ENCODE peak calls at places on chromosomes 2 and 18, in five cellular contexts. B, L, X, V and F are unnamed samples.

GRCh38 chr2:29951561-29951960 is 30.2 kb upstream of the ALK start:
- DNase-seq in B (no peak), L (no peak), X (no peak), V (no peak), F (no peak)

GRCh38 chr2:171268230-171268629 is 107.5 kb upstream of the TLK1 start:
- DNase-seq in B (no peak), L (no peak), X (no peak), V (no peak), F (no peak)

GRCh38 chr2:17793803-17794349 is 22.4 kb upstream of the MSGN1 start:
- DNase-seq in B (no peak), L (no peak), X (no peak), V (no peak), F (no peak)

GRCh38 chr2:3341336-3341735 is 36.3 kb downstream of the EIPR1 start:
- DNase-seq in B (no peak), L (no peak), X (no peak), V (no peak), F (no peak)

GRCh38 chr2:108998911-108999310 is 9.9 kb upstream of the EDAR start:
- DNase-seq in B (no peak), L (no peak), X (no peak), V (no peak), F (no peak)

GRCh38 chr2:110664135-110664534 is 13.7 kb downstream of the BUB1 start:
- DNase-seq in B (peak; percentile 43), L (no peak), X (no peak), V (no peak), F (no peak)

GRCh38 chr2:219021591-219021990 is 19.7 kb downstream of the CFAP65 start:
- DNase-seq in B (no peak), L (no peak), X (no peak), V (no peak), F (no peak)

GRCh38 chr18:44777429-44778192 is 96.9 kb downstream of the SETBP1 start:
- DNase-seq in B (no peak), L (no peak), X (no peak), V (no peak), F (no peak)

GRCh38 chr18:79167526-79168190 is 98.5 kb downstream of the ATP9B start:
- DNase-seq in B (no peak), L (no peak), X (no peak), V (no peak), F (no peak)

GRCh38 chr2:241852116-241852980 is 6.3 kb downstream of the PDCD1 start:
- DNase-seq in B (no peak), L (no peak), X (no peak), V (no peak), F (peak; percentile 21)

DNA sequence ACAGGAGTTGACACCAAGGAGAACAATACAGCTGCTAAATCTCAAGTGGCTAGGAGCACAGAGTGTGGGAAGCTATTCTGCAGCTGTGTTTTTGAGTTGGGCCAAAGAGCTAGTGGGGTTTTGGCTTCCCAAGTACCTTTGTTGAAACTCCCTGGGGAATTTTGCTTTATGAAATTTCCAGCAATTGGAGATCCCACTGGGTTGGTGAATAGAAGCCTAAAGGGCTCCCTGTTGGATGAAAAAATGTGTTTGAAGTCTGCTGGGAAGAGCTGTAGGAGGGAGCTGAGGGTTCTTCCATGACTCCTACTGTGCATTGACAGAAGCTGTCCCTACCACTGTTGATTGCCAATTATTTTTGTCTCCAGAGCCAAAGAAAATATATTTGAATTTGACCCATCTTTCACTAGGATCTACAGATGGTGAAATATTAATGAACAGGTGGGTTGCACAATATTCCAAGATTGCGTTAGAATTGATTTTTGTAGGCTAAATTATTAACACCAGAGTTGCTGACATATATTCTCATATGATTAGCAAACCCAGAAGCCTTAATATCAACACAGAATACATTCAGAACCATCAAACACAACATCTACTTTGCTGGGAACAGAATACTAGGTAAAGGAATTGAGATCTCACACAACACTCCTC is 95.4 kb upstream of the CYP1B1 start:
- DNase-seq in B (no peak), L (no peak), X (no peak), V (no peak), F (no peak)
- TF ChIP-seq TAF1 in B (no peak), L (no peak), X (no peak), V (no peak), F (no peak)

GRCh38 chr2:102547462-102547861 is 71.9 kb upstream of the SLC9A2 start:
- DNase-seq in B (no peak), L (no peak), X (no peak), V (no peak), F (no peak)
- TF ChIP-seq POLR2A in B (no peak), L (no peak), X (no peak), V (no peak), F (no peak)

GRCh38 chr2:24313744-24314632 is 46.3 kb downstream of the ITSN2 start:
- DNase-seq in B (no peak), L (no peak), X (no peak), V (no peak), F (no peak)
- TF ChIP-seq TAF1 in B (no peak), L (no peak), X (no peak), V (no peak), F (no peak)

GRCh38 chr18:48974304-48975220 is 23.8 kb upstream of the SMAD7 start:
- DNase-seq in B (no peak), L (no peak), X (no peak), V (no peak), F (no peak)

GRCh38 chr18:48975817-48976649 is 25.3 kb upstream of the SMAD7 start:
- DNase-seq in B (no peak), L (no peak), X (peak; percentile 77), V (peak; percentile 81), F (peak; percentile 79)

GRCh38 chr18:48973731-48974130 is 23.0 kb upstream of the SMAD7 start:
- DNase-seq in B (no peak), L (no peak), X (no peak), V (no peak), F (no peak)

GRCh38 chr18:48977914-48978313 is 27.1 kb upstream of the SMAD7 start:
- DNase-seq in B (no peak), L (no peak), X (no peak), V (no peak), F (no peak)

GRCh38 chr18:48975221-48975816 is 24.6 kb upstream of the SMAD7 start:
- DNase-seq in B (no peak), L (no peak), X (no peak), V (no peak), F (no peak)
- TF ChIP-seq POLR2A in B (no peak), L (no peak), X (no peak), V (no peak), F (no peak)

DNA sequence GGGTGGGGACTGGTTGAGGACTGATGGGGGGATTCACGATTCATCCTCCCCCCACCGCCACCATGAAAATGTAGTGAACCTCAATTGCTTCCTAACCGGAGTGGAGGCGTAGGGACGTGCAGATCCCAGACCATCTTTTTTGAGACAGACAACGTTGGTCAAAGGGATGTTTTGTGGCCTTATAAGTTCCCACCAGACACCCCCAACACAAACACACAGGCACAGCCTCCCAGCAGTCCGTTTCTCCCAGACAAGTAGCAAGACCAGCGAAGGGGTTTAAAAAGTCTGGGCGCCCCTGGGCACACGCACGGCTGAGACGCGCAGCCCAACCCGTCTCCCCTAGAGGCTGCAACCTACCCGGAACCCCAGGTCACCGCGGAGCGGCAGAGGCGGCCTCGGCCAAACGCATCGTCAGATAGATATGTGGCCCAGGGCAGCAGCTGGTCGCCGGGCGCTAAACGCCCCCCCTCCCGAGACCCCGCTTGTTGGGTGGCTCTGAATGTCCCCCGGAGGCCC is 1.3 kb downstream of the GBX2 start:
- DNase-seq in B (no peak), L (no peak), X (no peak), V (no peak), F (no peak)
- TF ChIP-seq TAF1 in B (no peak), L (no peak), X (no peak), V (no peak), F (no peak)

GRCh38 chr2:54558188-54558975 is 102.3 kb downstream of the SPTBN1 start:
- DNase-seq in B (peak; percentile 78), L (peak; percentile 71), X (no peak), V (peak; percentile 76), F (no peak)

GRCh38 chr2:54556659-54557121 is 100.6 kb downstream of the SPTBN1 start:
- DNase-seq in B (no peak), L (no peak), X (no peak), V (no peak), F (no peak)

GRCh38 chr2:54558976-54559410 is 102.9 kb downstream of the SPTBN1 start:
- DNase-seq in B (no peak), L (no peak), X (no peak), V (peak; percentile 39), F (no peak)

GRCh38 chr2:54557211-54557600 is 101.1 kb downstream of the SPTBN1 start:
- DNase-seq in B (no peak), L (no peak), X (no peak), V (no peak), F (no peak)

DNA sequence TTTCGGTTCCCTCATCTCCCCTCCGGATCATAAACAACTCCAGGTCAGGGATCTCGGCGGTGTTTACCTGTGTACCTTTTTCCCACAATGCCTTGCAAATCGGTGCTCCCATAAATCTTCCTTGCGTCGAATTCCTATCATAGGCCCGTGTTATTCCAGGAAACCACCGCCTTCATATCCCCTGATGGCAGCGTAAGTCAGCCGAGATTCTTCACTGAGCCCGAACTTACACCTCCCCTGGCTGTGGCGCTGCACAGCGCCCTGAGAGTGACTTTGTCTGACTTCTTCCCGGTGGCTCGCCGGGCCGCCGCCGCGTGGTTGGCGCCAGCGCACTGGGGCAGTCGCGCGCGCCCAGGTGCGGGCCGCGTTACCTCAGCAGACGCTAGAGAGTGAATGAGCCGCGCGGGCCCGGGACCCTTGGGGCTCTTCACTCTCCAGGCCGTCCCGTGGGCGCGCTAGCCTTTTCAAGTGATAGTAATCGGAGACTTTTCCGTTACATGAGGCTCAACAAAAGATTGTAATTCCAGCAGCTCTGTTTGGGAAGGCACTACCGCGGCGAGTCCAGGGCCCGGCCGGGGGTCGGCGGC is 101.6 kb downstream of the SPTBN1 start:
- DNase-seq in B (peak; percentile 74), L (no peak), X (no peak), V (peak; percentile 58), F (no peak)
- TF ChIP-seq POLR2A in B (peak; percentile 78), L (no peak), X (peak; percentile 25), V (peak; percentile 59), F (no peak)

GRCh38 chr2:168545439-168546082 is 89.5 kb downstream of the CERS6 start:
- DNase-seq in B (no peak), L (peak; percentile 17), X (no peak), V (no peak), F (no peak)
- TF ChIP-seq TAF1 in B (no peak), L (no peak), X (no peak), V (no peak), F (no peak)

GRCh38 chr18:46917108-46917807 is at the start of the genes KATNAL2 and PIAS2:
- DNase-seq in B (peak; percentile 24), L (peak; percentile 21), X (peak; percentile 76), V (peak; percentile 77), F (peak; percentile 75)
- TF ChIP-seq POLR2A in B (peak; percentile 80), L (peak; percentile 87), X (peak; percentile 76), V (peak; percentile 68), F (peak; percentile 57)